ENCODE peak calls at places on chromosomes 13 and 19, in four cellular contexts. W is left ventricle myocardium inferior, Y is thyroid gland, J is adrenal gland. P is an unnamed sample.

GRCh38 chr13:34207334-34207733 is 389.4 kb downstream of the RFC3 start:
- DNase-seq in W (peak; percentile 17), Y (no peak), J (peak; percentile 58), P (peak; percentile 9)

GRCh38 chr19:4575267-4575793 is 15.8 kb upstream of the SEMA6B start:
- DNase-seq in W (peak; percentile 68), Y (peak; percentile 17), J (peak; percentile 76), P (peak; percentile 35)

GRCh38 chr13:98835156-98835555 is 82.7 kb upstream of the SLC15A1 start:
- DNase-seq in W (no peak), Y (no peak), J (no peak), P (no peak)

GRCh38 chr19:39582891-39583625 is 19.3 kb upstream of the LGALS13 start:
- DNase-seq in W (no peak), Y (no peak), J (no peak), P (no peak)

GRCh38 chr19:17765069-17765618 is 13.9 kb downstream of the FCHO1 start:
- DNase-seq in W (peak; percentile 55), Y (peak; percentile 8), J (peak; percentile 42), P (no peak)

GRCh38 chr13:110361365-110361911 is 54.4 kb downstream of the COL4A2 start:
- DNase-seq in W (peak; percentile 83), Y (peak; percentile 34), J (peak; percentile 19), P (no peak)

GRCh38 chr13:99907627-99908026 is 63.9 kb downstream of the ZIC5 start:
- DNase-seq in W (no peak), Y (no peak), J (no peak), P (no peak)

GRCh38 chr19:39588066-39588465 is 14.3 kb upstream of the LGALS13 start:
- DNase-seq in W (no peak), Y (no peak), J (no peak), P (no peak)

GRCh38 chr19:28296506-28296905 is 916.4 kb downstream of the UQCRFS1 start:
- DNase-seq in W (no peak), Y (no peak), J (no peak), P (no peak)

GRCh38 chr19:41545547-41545946 is 30.4 kb upstream of the CEACAM21 start:
- DNase-seq in W (no peak), Y (no peak), J (no peak), P (no peak)

GRCh38 chr13:62512194-62513141 is 1096.8 kb upstream of the PCDH20 start:
- DNase-seq in W (no peak), Y (peak; percentile 85), J (peak; percentile 7), P (peak; percentile 50)

GRCh38 chr19:18110833-18111232 is 13.3 kb downstream of the MAST3 start:
- DNase-seq in W (no peak), Y (peak; percentile 19), J (peak; percentile 74), P (peak; percentile 96)

GRCh38 chr19:33514885-33515485 is 6.6 kb downstream of the PEPD start:
- DNase-seq in W (peak; percentile 39), Y (peak; percentile 33), J (no peak), P (no peak)

GRCh38 chr13:24923305-24923640 is 159.3 kb downstream of the RNF17 start:
- DNase-seq in W (no peak), Y (no peak), J (peak; percentile 19), P (no peak)

GRCh38 chr19:42351079-42351735 is 25.8 kb downstream of the MEGF8 start:
- DNase-seq in W (no peak), Y (no peak), J (no peak), P (no peak)

GRCh38 chr19:8631425-8631819 is 989 bp downstream of the NFILZ start:
- DNase-seq in W (no peak), Y (no peak), J (no peak), P (peak; percentile 84)

GRCh38 chr19:19461671-19462622 is 53.4 kb downstream of the TSSK6 start:
- DNase-seq in W (peak; percentile 58), Y (peak; percentile 89), J (peak; percentile 90), P (peak; percentile 90)

GRCh38 chr19:19966862-19967261 is 66.1 kb downstream of the ZNF93 start:
- DNase-seq in W (no peak), Y (no peak), J (no peak), P (no peak)

GRCh38 chr19:16628984-16629691 is 1.1 kb upstream of the MED26 start:
- DNase-seq in W (peak; percentile 37), Y (peak; percentile 9), J (peak; percentile 80), P (peak; percentile 51)

GRCh38 chr13:19927117-19927734 is 31.3 kb upstream of the ZMYM2 start:
- DNase-seq in W (no peak), Y (no peak), J (no peak), P (no peak)

GRCh38 chr19:30696514-30696913 is 324.3 kb downstream of the ZNF536 start:
- DNase-seq in W (no peak), Y (peak; percentile 37), J (no peak), P (peak; percentile 68)

GRCh38 chr13:44068169-44068568 is 188.5 kb downstream of the LACC1 start:
- DNase-seq in W (no peak), Y (no peak), J (no peak), P (no peak)

GRCh38 chr19:32829345-32829896 is 40.1 kb downstream of the SLC7A9 start:
- DNase-seq in W (no peak), Y (no peak), J (no peak), P (no peak)

GRCh38 chr13:110298221-110298565 is 8.8 kb downstream of the COL4A1 start:
- DNase-seq in W (no peak), Y (no peak), J (no peak), P (no peak)

GRCh38 chr13:46469064-46469463 is 82.0 kb upstream of the RUBCNL start:
- DNase-seq in W (no peak), Y (no peak), J (no peak), P (no peak)

GRCh38 chr13:101755228-101755887 is 302.9 kb downstream of the ITGBL1 start:
- DNase-seq in W (no peak), Y (no peak), J (no peak), P (no peak)

GRCh38 chr19:6528544-6529121 is 2.2 kb upstream of the TNFSF9 start:
- DNase-seq in W (peak; percentile 74), Y (no peak), J (peak; percentile 38), P (no peak)

GRCh38 chr19:36213793-36214387 is 575 bp downstream of the ZNF565 start:
- DNase-seq in W (no peak), Y (no peak), J (peak; percentile 61), P (no peak)

GRCh38 chr13:107203146-107203847 is 635.4 kb upstream of the ARGLU1 start:
- DNase-seq in W (no peak), Y (no peak), J (no peak), P (peak; percentile 15)

GRCh38 chr13:97272526-97272925 is 50.4 kb downstream of the MBNL2 start:
- DNase-seq in W (no peak), Y (no peak), J (no peak), P (no peak)

GRCh38 chr19:6113616-6114188 is 3.4 kb upstream of the RFX2 start:
- DNase-seq in W (no peak), Y (no peak), J (no peak), P (no peak)

GRCh38 chr19:45279587-45280192 is 28.6 kb downstream of the MARK4 start:
- DNase-seq in W (no peak), Y (no peak), J (no peak), P (no peak)

GRCh38 chr19:45276284-45276687 is 25.2 kb downstream of the MARK4 start:
- DNase-seq in W (no peak), Y (no peak), J (peak; percentile 17), P (peak; percentile 31)

GRCh38 chr19:45280471-45280961 is 29.4 kb downstream of the MARK4 start:
- DNase-seq in W (no peak), Y (no peak), J (no peak), P (no peak)

GRCh38 chr19:45275370-45275971 is 24.4 kb downstream of the MARK4 start:
- DNase-seq in W (no peak), Y (no peak), J (no peak), P (no peak)

DNA sequence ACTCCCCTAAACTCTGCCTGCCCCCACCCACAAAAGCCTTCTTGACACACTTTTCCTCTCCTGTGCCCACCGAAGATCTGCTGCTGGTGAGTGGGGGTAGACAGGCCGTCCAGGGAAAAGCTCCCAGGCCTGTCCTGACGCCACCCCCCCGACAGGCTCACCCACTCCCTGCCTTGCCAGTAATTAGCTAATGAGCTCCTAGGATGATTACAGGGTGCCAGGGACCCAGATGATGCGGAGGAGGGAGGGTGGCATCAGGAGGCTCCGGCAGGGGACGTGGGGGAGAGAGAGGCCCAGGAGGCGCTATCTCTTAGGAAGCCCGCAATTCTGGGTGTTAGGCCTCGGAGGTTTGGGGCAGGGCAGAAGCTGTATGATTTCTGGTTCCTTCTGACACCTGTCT is 27.0 kb downstream of the MARK4 start:
- DNase-seq in W (no peak), Y (no peak), J (no peak), P (no peak)
- TF ChIP-seq CTCF in W (no peak), Y (no peak), J (no peak), P (no peak)

DNA sequence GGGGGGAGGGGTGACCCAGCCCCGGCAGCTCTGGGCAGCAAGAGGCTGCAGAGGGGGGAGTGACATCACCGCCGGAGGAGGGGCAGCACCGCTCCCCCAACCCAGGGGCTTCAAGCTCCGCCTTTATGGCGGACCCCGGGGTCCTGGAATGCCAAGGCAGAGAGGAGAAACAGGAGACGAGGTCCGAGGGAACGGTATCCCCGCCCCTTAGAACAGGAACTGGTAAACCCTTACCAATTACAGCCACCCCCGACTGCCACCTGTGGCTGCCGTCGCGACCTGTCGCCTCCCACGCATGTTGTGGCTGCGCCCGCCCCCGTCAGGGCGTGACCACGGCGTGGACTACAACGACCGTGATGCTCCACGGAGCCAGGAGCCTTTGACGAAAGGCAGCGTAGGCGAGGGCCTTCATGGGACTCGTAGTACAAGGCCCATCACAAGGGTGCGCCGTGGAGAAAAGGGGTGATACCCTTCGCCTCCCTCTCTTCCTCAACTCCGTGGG is 4.1 kb upstream of the KCNC3 start:
- DNase-seq in W (peak; percentile 88), Y (peak; percentile 99), J (peak; percentile 85), P (peak; percentile 95)
- TF ChIP-seq CTCF in W (peak; percentile 12), Y (no peak), J (no peak), P (no peak)

GRCh38 chr19:1980068-1980467 is 35.4 kb downstream of the BTBD2 start:
- DNase-seq in W (no peak), Y (no peak), J (no peak), P (no peak)
- TF ChIP-seq CTCF in W (no peak), Y (no peak), J (no peak), P (no peak)

GRCh38 chr19:55344444-55344843 is 4.8 kb downstream of the KMT5C start:
- DNase-seq in W (no peak), Y (no peak), J (no peak), P (no peak)
- TF ChIP-seq CTCF in W (no peak), Y (no peak), J (no peak), P (no peak)

GRCh38 chr13:60260440-60260839 is 96.7 kb upstream of the DIAPH3 start:
- DNase-seq in W (no peak), Y (no peak), J (no peak), P (no peak)
- TF ChIP-seq CTCF in W (no peak), Y (no peak), J (no peak), P (no peak)

GRCh38 chr13:21625366-21625765 is 21.4 kb upstream of the MICU2 start:
- DNase-seq in W (no peak), Y (no peak), J (peak; percentile 46), P (peak; percentile 22)
- TF ChIP-seq CTCF in W (peak; percentile 52), Y (no peak), J (peak; percentile 43), P (no peak)

DNA sequence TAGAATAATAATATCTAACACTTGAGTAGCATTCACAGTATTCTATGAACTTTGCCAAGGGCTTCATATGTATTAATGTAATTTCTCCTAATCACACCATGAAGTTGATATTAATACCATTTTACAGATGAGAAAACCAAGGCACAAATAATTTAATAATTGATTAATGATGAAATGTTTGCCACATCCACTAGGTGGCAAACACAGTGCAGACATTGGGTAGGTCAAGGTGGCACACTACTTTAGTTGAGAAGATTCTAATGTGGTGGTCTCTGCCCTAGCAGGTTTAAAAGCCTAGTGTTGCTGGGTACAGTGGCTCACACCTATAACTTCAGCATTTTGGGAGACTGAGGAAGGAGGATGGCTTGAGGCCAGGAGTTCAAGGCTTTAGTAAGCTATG is 412.4 kb downstream of the SUCLA2 start:
- DNase-seq in W (no peak), Y (no peak), J (no peak), P (no peak)
- TF ChIP-seq CTCF in W (no peak), Y (no peak), J (no peak), P (no peak)